ENCODE peak calls at places on chromosomes 6 and 20, in five cellular contexts. G is BE2C, A is tibial nerve, K is astrocyte of the spinal cord, N is AG04450. Z is an unnamed sample.
A peak's percentile ranks its signal among the peaks of the same experiment; 100 is the strongest.

GRCh38 chr20:10721112-10721896 is 47.5 kb upstream of the JAG1 start:
- DNase-seq in G (no peak), A (no peak), K (peak; percentile 77), N (no peak), Z (no peak)

GRCh38 chr6:22078802-22079545 is 217.9 kb downstream of the PRL start:
- DNase-seq in G (no peak), A (no peak), K (peak; percentile 38), N (no peak), Z (no peak)

GRCh38 chr20:6848041-6848440 is 80.6 kb downstream of the BMP2 start:
- DNase-seq in G (no peak), A (no peak), K (no peak), N (no peak), Z (no peak)

GRCh38 chr6:146857960-146858308 is 259.2 kb downstream of the ADGB start:
- DNase-seq in G (peak; percentile 52), A (peak; percentile 22), K (no peak), N (no peak), Z (no peak)

GRCh38 chr20:48783533-48784272 is 44.1 kb downstream of the PREX1 start:
- DNase-seq in G (no peak), A (no peak), K (peak; percentile 75), N (no peak), Z (no peak)

GRCh38 chr6:158233214-158233795 is 65.2 kb downstream of the GTF2H5 start:
- DNase-seq in G (peak; percentile 57), A (no peak), K (no peak), N (no peak), Z (no peak)

GRCh38 chr6:93419304-93420162 is at the start of gene EPHA7:
- DNase-seq in G (peak; percentile 95), A (peak; percentile 88), K (peak; percentile 99), N (peak; percentile 8), Z (peak; percentile 87)

GRCh38 chr6:67501738-67502137 is 1133.3 kb upstream of the ADGRB3 start:
- DNase-seq in G (no peak), A (no peak), K (no peak), N (no peak), Z (no peak)

GRCh38 chr6:165718486-165718885 is 55.4 kb upstream of the PDE10A start:
- DNase-seq in G (no peak), A (no peak), K (peak; percentile 62), N (peak; percentile 4), Z (no peak)

GRCh38 chr20:32537657-32538525 is 47.2 kb downstream of the NOL4L start:
- DNase-seq in G (no peak), A (no peak), K (no peak), N (no peak), Z (no peak)

GRCh38 chr20:11716239-11716944 is 201.3 kb upstream of the BTBD3 start:
- DNase-seq in G (peak; percentile 15), A (no peak), K (peak; percentile 96), N (peak; percentile 71), Z (peak; percentile 76)

GRCh38 chr20:2576317-2576727 is 39.9 kb downstream of the TMC2 start:
- DNase-seq in G (peak; percentile 89), A (no peak), K (no peak), N (no peak), Z (no peak)

GRCh38 chr20:51525241-51526104 is 17.0 kb downstream of the NFATC2 start:
- DNase-seq in G (no peak), A (no peak), K (no peak), N (no peak), Z (no peak)

GRCh38 chr6:73866305-73866704 is 170.3 kb downstream of the CD109 start:
- DNase-seq in G (no peak), A (no peak), K (no peak), N (no peak), Z (no peak)

GRCh38 chr6:10733863-10734262 is 11.0 kb downstream of the TMEM14C start:
- DNase-seq in G (no peak), A (no peak), K (no peak), N (no peak), Z (no peak)

GRCh38 chr6:10730254-10730653 is 7.4 kb downstream of the TMEM14C start:
- DNase-seq in G (no peak), A (no peak), K (no peak), N (no peak), Z (no peak)

GRCh38 chr6:10736721-10737120 is 10.9 kb upstream of the TMEM14B start:
- DNase-seq in G (no peak), A (no peak), K (no peak), N (no peak), Z (no peak)

DNA sequence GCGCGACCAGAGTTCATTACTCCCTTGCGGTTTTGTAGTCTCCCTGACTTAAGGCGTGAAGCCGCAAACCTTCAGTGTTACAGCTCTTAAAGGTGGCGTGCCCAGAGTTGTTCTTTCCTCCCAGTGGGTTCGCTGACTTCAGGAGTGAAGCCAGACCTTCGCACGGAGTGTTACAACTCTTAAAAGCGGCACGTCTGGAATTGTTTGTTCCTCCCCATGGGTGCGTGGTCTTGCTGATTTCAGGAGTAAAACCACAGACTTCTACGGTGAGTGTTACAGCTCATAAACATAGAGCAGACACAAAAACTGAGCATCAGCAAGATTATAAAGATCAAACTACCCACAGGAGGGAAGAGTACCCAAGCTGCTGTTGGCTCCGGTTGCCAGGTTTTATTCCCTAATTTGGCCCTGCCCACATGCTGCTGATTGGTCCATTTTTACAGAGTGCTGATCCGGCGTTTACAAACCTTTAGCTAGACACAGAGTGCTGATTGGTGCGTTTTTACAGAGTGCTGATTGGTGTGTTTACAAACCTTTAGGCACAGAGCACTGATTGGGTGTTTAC is 10.4 kb downstream of the TMEM14C start:
- DNase-seq in G (no peak), A (no peak), K (peak; percentile 71), N (no peak), Z (no peak)
- H3K4me3 ChIP-seq in G (no peak overlapping the region), A (no peak overlapping the region), K (no peak overlapping the region), N (no peak overlapping the region), Z (no peak overlapping the region)

GRCh38 chr6:148342146-148343027 is at the start of gene SASH1:
- DNase-seq in G (peak; percentile 13), A (peak; percentile 65), K (peak; percentile 83), N (peak; percentile 38), Z (peak; percentile 70)

GRCh38 chr6:148345578-148345977 is 2.9 kb downstream of the SASH1 start:
- DNase-seq in G (no peak), A (no peak), K (no peak), N (no peak), Z (no peak)

GRCh38 chr6:148343028-148343374 is 363 bp downstream of the SASH1 start:
- DNase-seq in G (no peak), A (no peak), K (no peak), N (no peak), Z (no peak)

GRCh38 chr6:148345176-148345575 is 2.5 kb downstream of the SASH1 start:
- DNase-seq in G (no peak), A (no peak), K (no peak), N (no peak), Z (no peak)

GRCh38 chr6:148343383-148343782 is 745 bp downstream of the SASH1 start:
- DNase-seq in G (no peak), A (no peak), K (no peak), N (no peak), Z (no peak)
- TF ChIP-seq CTCF in G (no peak), A (no peak), K (no peak), N (no peak), Z (no peak)

DNA sequence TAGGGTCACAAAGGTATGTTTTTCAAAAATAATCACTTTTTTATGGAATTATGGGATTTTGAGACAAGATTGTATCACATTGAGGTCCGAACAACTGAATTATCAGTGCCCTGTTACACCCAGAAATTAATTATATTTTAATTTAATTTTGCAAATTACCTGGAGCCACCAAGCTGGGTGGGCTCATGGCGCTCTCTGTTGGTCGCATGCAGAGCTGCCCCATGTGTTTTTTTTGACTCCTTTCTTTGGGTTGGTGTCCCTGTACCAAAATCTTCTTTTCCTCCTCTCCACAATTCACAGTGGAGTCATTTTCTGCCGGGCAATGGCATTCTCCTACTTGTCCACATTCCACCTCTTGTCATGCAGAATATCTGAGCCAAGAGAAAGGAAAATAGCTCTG is 38.9 kb upstream of the FRMD1 start:
- DNase-seq in G (no peak), A (no peak), K (no peak), N (no peak), Z (no peak)
- H3K4me3 ChIP-seq in G (no peak overlapping the region), A (no peak overlapping the region), K (no peak overlapping the region), N (no peak overlapping the region), Z (no peak overlapping the region)

GRCh38 chr6:390914-391558 is 516 bp upstream of the IRF4 start:
- DNase-seq in G (no peak), A (no peak), K (no peak), N (no peak), Z (no peak)
- TF ChIP-seq CTCF in G (no peak), A (no peak), K (no peak), N (no peak), Z (no peak)

GRCh38 chr6:395432-396125 is 4.0 kb downstream of the IRF4 start:
- DNase-seq in G (no peak), A (no peak), K (no peak), N (no peak), Z (no peak)

GRCh38 chr6:393391-394221 is 2.1 kb downstream of the IRF4 start:
- DNase-seq in G (no peak), A (no peak), K (no peak), N (no peak), Z (no peak)

GRCh38 chr6:394641-395289 is 3.2 kb downstream of the IRF4 start:
- DNase-seq in G (no peak), A (no peak), K (no peak), N (no peak), Z (no peak)

GRCh38 chr6:391559-392440 is at the start of gene IRF4:
- DNase-seq in G (no peak), A (no peak), K (no peak), N (no peak), Z (no peak)

DNA sequence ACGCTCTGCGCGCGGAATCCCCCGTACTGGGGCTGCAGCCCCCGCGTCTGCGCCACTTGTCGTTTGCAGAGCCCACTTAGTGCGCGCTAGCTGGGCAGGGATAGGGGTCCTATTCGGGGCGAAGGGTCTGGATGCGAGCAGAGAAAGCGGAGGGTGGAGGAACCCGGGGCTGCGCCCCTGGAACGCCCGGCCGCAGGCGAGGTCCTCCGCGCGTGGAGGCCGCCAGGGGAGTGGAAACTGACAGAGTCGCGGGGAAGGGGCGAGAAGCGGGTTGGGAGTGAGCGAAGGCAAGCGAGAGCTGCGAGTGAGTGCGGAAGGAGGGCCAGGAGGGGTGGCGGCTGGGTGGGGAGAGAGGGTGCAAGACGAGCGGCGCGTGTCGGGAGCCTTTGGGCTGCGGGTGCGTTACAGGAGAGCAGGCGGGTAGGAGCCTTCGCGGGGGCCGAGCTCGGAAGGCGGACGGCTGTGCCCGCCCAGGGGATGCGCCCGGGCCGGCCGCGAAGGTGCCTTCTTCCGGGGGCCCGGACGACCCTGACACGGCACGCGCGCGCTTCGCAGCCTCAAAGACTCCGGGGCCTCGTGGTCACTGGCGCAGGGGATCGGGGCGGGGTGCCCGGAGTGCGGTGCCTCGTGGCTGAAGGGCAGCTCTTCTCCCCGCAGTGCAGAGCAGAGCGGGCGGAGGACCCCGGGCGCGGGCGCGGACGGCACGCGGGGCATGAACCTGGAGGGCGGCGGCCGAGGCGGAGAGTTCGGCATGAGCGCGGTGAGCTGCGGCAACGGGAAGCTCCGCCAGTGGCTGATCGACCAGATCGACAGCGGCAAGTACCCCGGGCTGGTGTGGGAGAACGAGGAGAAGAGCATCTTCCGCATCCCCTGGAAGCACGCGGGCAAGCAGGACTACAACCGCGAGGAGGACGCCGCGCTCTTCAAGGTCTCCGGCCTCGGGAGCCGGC is 1.2 kb downstream of the IRF4 start:
- DNase-seq in G (no peak), A (no peak), K (no peak), N (no peak), Z (no peak)
- H3K4me3 ChIP-seq in G (no peak overlapping the region), A (peak overlapping the region; percentile 55), K (no peak overlapping the region), N (no peak overlapping the region), Z (peak overlapping the region; percentile 4)